ENCODE peak calls at places on chromosomes 11 and 22, in five cellular contexts. One of them, this sample, is unnamed.

GRCh38 chr22:50672471-50673230 is at the start of gene SHANK3:
- DNase-seq in HS-27A: no peak
- DNase-seq in fibroblast of mammary gland: no peak
- DNase-seq in stimulated activated CD4-positive, alpha-beta T cell treated with anti-CD3 and anti-CD28 coated beads, Interleukin-4, amount 100 ng/mL, for 4 hours: no peak
- DNase-seq in body of pancreas: no peak
- DNase-seq in this sample: no peak

GRCh38 chr22:49532831-49533802 is 294.6 kb downstream of the BRD1 start:
- DNase-seq in HS-27A: no peak
- DNase-seq in fibroblast of mammary gland: no peak
- DNase-seq in stimulated activated CD4-positive, alpha-beta T cell treated with anti-CD3 and anti-CD28 coated beads, Interleukin-4, amount 100 ng/mL, for 4 hours: no peak
- DNase-seq in body of pancreas: no peak
- DNase-seq in this sample: no peak

GRCh38 chr22:27918351-27919221 is 470 bp downstream of the PITPNB start:
- DNase-seq in HS-27A: peak
- DNase-seq in fibroblast of mammary gland: peak
- DNase-seq in stimulated activated CD4-positive, alpha-beta T cell treated with anti-CD3 and anti-CD28 coated beads, Interleukin-4, amount 100 ng/mL, for 4 hours: peak
- DNase-seq in body of pancreas: peak
- DNase-seq in this sample: peak

GRCh38 chr11:73246303-73246702 is 25.8 kb upstream of the P2RY6 start:
- DNase-seq in HS-27A: no peak
- DNase-seq in fibroblast of mammary gland: no peak
- DNase-seq in stimulated activated CD4-positive, alpha-beta T cell treated with anti-CD3 and anti-CD28 coated beads, Interleukin-4, amount 100 ng/mL, for 4 hours: no peak
- DNase-seq in body of pancreas: no peak
- DNase-seq in this sample: no peak

GRCh38 chr22:43827336-43827735 is 15.2 kb upstream of the EFCAB6 start:
- DNase-seq in HS-27A: no peak
- DNase-seq in fibroblast of mammary gland: no peak
- DNase-seq in stimulated activated CD4-positive, alpha-beta T cell treated with anti-CD3 and anti-CD28 coated beads, Interleukin-4, amount 100 ng/mL, for 4 hours: no peak
- DNase-seq in body of pancreas: no peak
- DNase-seq in this sample: no peak

GRCh38 chr11:56889986-56890385 is 98.7 kb upstream of the OR5AK2 start:
- DNase-seq in HS-27A: no peak
- DNase-seq in fibroblast of mammary gland: peak
- DNase-seq in stimulated activated CD4-positive, alpha-beta T cell treated with anti-CD3 and anti-CD28 coated beads, Interleukin-4, amount 100 ng/mL, for 4 hours: no peak
- DNase-seq in body of pancreas: no peak
- DNase-seq in this sample: no peak

GRCh38 chr22:48513929-48514328 is 1313.7 kb downstream of the BRD1 start:
- DNase-seq in HS-27A: no peak
- DNase-seq in fibroblast of mammary gland: no peak
- DNase-seq in stimulated activated CD4-positive, alpha-beta T cell treated with anti-CD3 and anti-CD28 coated beads, Interleukin-4, amount 100 ng/mL, for 4 hours: no peak
- DNase-seq in body of pancreas: no peak
- DNase-seq in this sample: no peak

GRCh38 chr11:61871158-61871597 is 20.2 kb downstream of the FADS3 start:
- DNase-seq in HS-27A: no peak
- DNase-seq in fibroblast of mammary gland: peak
- DNase-seq in stimulated activated CD4-positive, alpha-beta T cell treated with anti-CD3 and anti-CD28 coated beads, Interleukin-4, amount 100 ng/mL, for 4 hours: peak
- DNase-seq in body of pancreas: peak
- DNase-seq in this sample: peak

GRCh38 chr11:6405039-6405667 is 13.7 kb downstream of the APBB1 start:
- DNase-seq in HS-27A: no peak
- DNase-seq in fibroblast of mammary gland: no peak
- DNase-seq in stimulated activated CD4-positive, alpha-beta T cell treated with anti-CD3 and anti-CD28 coated beads, Interleukin-4, amount 100 ng/mL, for 4 hours: no peak
- DNase-seq in body of pancreas: no peak
- DNase-seq in this sample: no peak

GRCh38 chr11:61923166-61924015 is 6.0 kb upstream of the RAB3IL1 start:
- DNase-seq in HS-27A: no peak
- DNase-seq in fibroblast of mammary gland: peak
- DNase-seq in stimulated activated CD4-positive, alpha-beta T cell treated with anti-CD3 and anti-CD28 coated beads, Interleukin-4, amount 100 ng/mL, for 4 hours: no peak
- DNase-seq in body of pancreas: peak
- DNase-seq in this sample: no peak

GRCh38 chr11:64854157-64854533 is 9.7 kb upstream of the CDC42BPG start:
- DNase-seq in HS-27A: no peak
- DNase-seq in fibroblast of mammary gland: no peak
- DNase-seq in stimulated activated CD4-positive, alpha-beta T cell treated with anti-CD3 and anti-CD28 coated beads, Interleukin-4, amount 100 ng/mL, for 4 hours: no peak
- DNase-seq in body of pancreas: no peak
- DNase-seq in this sample: no peak

GRCh38 chr11:100808904-100809491 is 121.9 kb downstream of the ARHGAP42 start:
- DNase-seq in HS-27A: no peak
- DNase-seq in fibroblast of mammary gland: peak
- DNase-seq in stimulated activated CD4-positive, alpha-beta T cell treated with anti-CD3 and anti-CD28 coated beads, Interleukin-4, amount 100 ng/mL, for 4 hours: no peak
- DNase-seq in body of pancreas: no peak
- DNase-seq in this sample: no peak

GRCh38 chr22:49536571-49537131 is 291.0 kb downstream of the BRD1 start:
- DNase-seq in HS-27A: no peak
- DNase-seq in fibroblast of mammary gland: no peak
- DNase-seq in stimulated activated CD4-positive, alpha-beta T cell treated with anti-CD3 and anti-CD28 coated beads, Interleukin-4, amount 100 ng/mL, for 4 hours: no peak
- DNase-seq in body of pancreas: no peak
- DNase-seq in this sample: no peak

GRCh38 chr11:64632237-64632636 is 41.2 kb downstream of the SLC22A12 start:
- DNase-seq in HS-27A: no peak
- DNase-seq in fibroblast of mammary gland: no peak
- DNase-seq in stimulated activated CD4-positive, alpha-beta T cell treated with anti-CD3 and anti-CD28 coated beads, Interleukin-4, amount 100 ng/mL, for 4 hours: no peak
- DNase-seq in body of pancreas: no peak
- DNase-seq in this sample: no peak

GRCh38 chr11:95325777-95326258 is 94.8 kb upstream of the SESN3 start:
- DNase-seq in HS-27A: no peak
- DNase-seq in fibroblast of mammary gland: peak
- DNase-seq in stimulated activated CD4-positive, alpha-beta T cell treated with anti-CD3 and anti-CD28 coated beads, Interleukin-4, amount 100 ng/mL, for 4 hours: no peak
- DNase-seq in body of pancreas: no peak
- DNase-seq in this sample: no peak

GRCh38 chr11:8315463-8315862 is 51.8 kb upstream of the LMO1 start:
- DNase-seq in HS-27A: no peak
- DNase-seq in fibroblast of mammary gland: no peak
- DNase-seq in stimulated activated CD4-positive, alpha-beta T cell treated with anti-CD3 and anti-CD28 coated beads, Interleukin-4, amount 100 ng/mL, for 4 hours: no peak
- DNase-seq in body of pancreas: no peak
- DNase-seq in this sample: no peak

GRCh38 chr11:31977343-31977742 is 113.5 kb upstream of the RCN1 start:
- DNase-seq in HS-27A: no peak
- DNase-seq in fibroblast of mammary gland: no peak
- DNase-seq in stimulated activated CD4-positive, alpha-beta T cell treated with anti-CD3 and anti-CD28 coated beads, Interleukin-4, amount 100 ng/mL, for 4 hours: no peak
- DNase-seq in body of pancreas: no peak
- DNase-seq in this sample: no peak

GRCh38 chr22:19990188-19990587 is 26.4 kb downstream of the ARVCF start:
- DNase-seq in HS-27A: no peak
- DNase-seq in fibroblast of mammary gland: no peak
- DNase-seq in stimulated activated CD4-positive, alpha-beta T cell treated with anti-CD3 and anti-CD28 coated beads, Interleukin-4, amount 100 ng/mL, for 4 hours: no peak
- DNase-seq in body of pancreas: no peak
- DNase-seq in this sample: no peak

GRCh38 chr11:129881570-129882170 is 13.7 kb downstream of the NFRKB start:
- DNase-seq in HS-27A: no peak
- DNase-seq in fibroblast of mammary gland: peak
- DNase-seq in stimulated activated CD4-positive, alpha-beta T cell treated with anti-CD3 and anti-CD28 coated beads, Interleukin-4, amount 100 ng/mL, for 4 hours: peak
- DNase-seq in body of pancreas: peak
- DNase-seq in this sample: peak

GRCh38 chr22:35431483-35432205 is 31.7 kb downstream of the MCM5 start:
- DNase-seq in HS-27A: no peak
- DNase-seq in fibroblast of mammary gland: no peak
- DNase-seq in stimulated activated CD4-positive, alpha-beta T cell treated with anti-CD3 and anti-CD28 coated beads, Interleukin-4, amount 100 ng/mL, for 4 hours: no peak
- DNase-seq in body of pancreas: no peak
- DNase-seq in this sample: no peak

GRCh38 chr11:76030286-76030685 is 176.0 kb downstream of the WNT11 start:
- DNase-seq in HS-27A: peak
- DNase-seq in fibroblast of mammary gland: peak
- DNase-seq in stimulated activated CD4-positive, alpha-beta T cell treated with anti-CD3 and anti-CD28 coated beads, Interleukin-4, amount 100 ng/mL, for 4 hours: no peak
- DNase-seq in body of pancreas: no peak
- DNase-seq in this sample: no peak

This sample was measured in stimulated activated naive CD8-positive, alpha-beta T cell treated with anti-CD3 and anti-CD28 coated beads, Interleukin-15, amount 100 ng/mL, for 72 hours.